ENCODE peak calls at places on chromosomes 4 and X, in nine cellular contexts. L is occipital lobe, B is upper lobe of right lung, P is lower lobe of right lung, I is HuH-7.5, N is HT1080, Q is Calu3, H is posterior vena cava, Z is EH. V is an unnamed sample.

GRCh38 chrX:15855562-15856256 is 1.1 kb upstream of the AP1S2 start:
- DNase-seq in L (no peak), B (no peak), P (no peak), I (no peak), N (no peak), Q (no peak), H (no peak), Z (no peak), V (no peak)

GRCh38 chrX:21744060-21744459 is 13.9 kb downstream of the SMPX start:
- DNase-seq in L (no peak), B (no peak), P (no peak), I (no peak), N (no peak), Q (no peak), H (no peak), Z (no peak), V (no peak)

GRCh38 chr4:24001486-24001885 is 111.6 kb upstream of the PPARGC1A start:
- DNase-seq in L (no peak), B (no peak), P (no peak), I (no peak), N (no peak), Q (no peak), H (no peak), Z (no peak), V (no peak)

GRCh38 chr4:129008096-129008495 is 85.2 kb downstream of the SCLT1 start:
- DNase-seq in L (no peak), B (no peak), P (no peak), I (no peak), N (no peak), Q (no peak), H (no peak), Z (no peak), V (no peak)

GRCh38 chr4:52572936-52573485 is 86.1 kb downstream of the USP46 start:
- DNase-seq in L (no peak), B (no peak), P (no peak), I (no peak), N (peak), Q (no peak), H (no peak), Z (peak), V (no peak)

GRCh38 chr4:89152972-89153371 is 41.6 kb downstream of the TIGD2 start:
- DNase-seq in L (no peak), B (no peak), P (no peak), I (no peak), N (peak), Q (no peak), H (no peak), Z (no peak), V (no peak)

GRCh38 chr4:64158648-64159326 is 250.5 kb downstream of the TECRL start:
- DNase-seq in L (peak), B (no peak), P (no peak), I (peak), N (peak), Q (peak), H (no peak), Z (peak), V (no peak)

GRCh38 chr4:185134176-185134869 is 8.7 kb upstream of the SLC25A4 start:
- DNase-seq in L (no peak), B (no peak), P (no peak), I (peak), N (peak), Q (peak), H (no peak), Z (peak), V (no peak)

GRCh38 chr4:67130411-67130810 is 414.9 kb downstream of the CENPC start:
- DNase-seq in L (no peak), B (no peak), P (no peak), I (no peak), N (no peak), Q (no peak), H (no peak), Z (no peak), V (no peak)

V was measured in mesenteric fat pad.